ENCODE peak calls at places on chromosomes 4 and X, in five cellular contexts. W is epithelial cell of prostate, X is cardiac muscle cell, U is aorta, I is heart left ventricle. J is an unnamed sample.

GRCh38 chrX:21949689-21950088 is 9.2 kb downstream of the SMS start:
- DNase-seq in I (no peak), X (no peak), U (no peak), W (no peak), J (no peak)

GRCh38 chr4:8391972-8392371 is 48.6 kb downstream of the ACOX3 start:
- DNase-seq in X (peak; percentile 94), I (peak; percentile 74), U (no peak), W (peak; percentile 8), J (no peak)

GRCh38 chr4:74206088-74206826 is 48.3 kb downstream of the MTHFD2L start:
- DNase-seq in X (peak; percentile 71), I (no peak), W (no peak), U (no peak), J (no peak)

GRCh38 chr4:77047037-77047436 is 28.8 kb downstream of the CCNI start:
- DNase-seq in W (no peak), I (no peak), X (peak; percentile 38), U (no peak), J (no peak)

GRCh38 chr4:103947617-103948016 is 227.8 kb upstream of the TACR3 start:
- DNase-seq in W (no peak), U (no peak), X (no peak), I (no peak), J (no peak)

GRCh38 chr4:37476256-37476655 is 209.9 kb downstream of the RELL1 start:
- DNase-seq in X (no peak), I (no peak), U (no peak), W (no peak), J (no peak)

GRCh38 chr4:141254326-141254725 is 33.6 kb downstream of the ZNF330 start:
- DNase-seq in U (no peak), X (no peak), I (no peak), W (no peak), J (no peak)

GRCh38 chr4:177546745-177547144 is 104.5 kb upstream of the AGA start:
- DNase-seq in X (peak; percentile 23), U (no peak), I (no peak), W (no peak), J (no peak)

GRCh38 chr4:60729194-60729593 is 470.9 kb upstream of the ADGRL3 start:
- DNase-seq in X (no peak), I (no peak), U (no peak), W (no peak), J (no peak)

GRCh38 chr4:703336-704197 is 2.1 kb upstream of the PCGF3 start:
- DNase-seq in I (no peak), W (no peak), U (no peak), X (no peak), J (peak; percentile 50)

GRCh38 chrX:150476183-150476699 is 92.2 kb upstream of the MTM1 start:
- DNase-seq in X (peak; percentile 78), W (no peak), I (no peak), U (no peak), J (no peak)

GRCh38 chr4:23770011-23770410 is 119.8 kb downstream of the PPARGC1A start:
- DNase-seq in W (no peak), I (no peak), U (no peak), X (peak; percentile 3), J (no peak)

GRCh38 chr4:32135642-32136041 is 1415.5 kb downstream of the PCDH7 start:
- DNase-seq in U (no peak), W (peak; percentile 90), X (no peak), I (no peak), J (no peak)

GRCh38 chr4:169229571-169230028 is 41.2 kb downstream of the SH3RF1 start:
- DNase-seq in U (no peak), X (peak; percentile 93), I (no peak), W (peak; percentile 61), J (no peak)

GRCh38 chr4:163493643-163494359 is 689 bp upstream of the TMA16 start:
- DNase-seq in I (no peak), W (no peak), X (no peak), U (no peak), J (peak; percentile 52)

GRCh38 chrX:2426289-2426882 is 74.4 kb downstream of the DHRSX start:
- DNase-seq in U (no peak), I (no peak), X (no peak), W (no peak), J (no peak)

GRCh38 chrX:56783450-56783831 is 54.4 kb downstream of the NBDY start:
- DNase-seq in I (no peak), X (no peak), U (peak; percentile 94), W (no peak), J (peak; percentile 84)

GRCh38 chr4:100948911-100949310 is 398.4 kb downstream of the PPP3CA start:
- DNase-seq in U (no peak), X (no peak), W (no peak), I (no peak), J (no peak)

GRCh38 chr4:74123065-74123728 is 24.2 kb upstream of the CXCL2 start:
- DNase-seq in I (no peak), U (no peak), X (peak; percentile 90), W (no peak), J (peak; percentile 83)

GRCh38 chrX:64894454-64895038 is 81.7 kb downstream of the ZC4H2 start:
- DNase-seq in I (no peak), U (no peak), W (no peak), X (no peak), J (peak; percentile 56)

DNA sequence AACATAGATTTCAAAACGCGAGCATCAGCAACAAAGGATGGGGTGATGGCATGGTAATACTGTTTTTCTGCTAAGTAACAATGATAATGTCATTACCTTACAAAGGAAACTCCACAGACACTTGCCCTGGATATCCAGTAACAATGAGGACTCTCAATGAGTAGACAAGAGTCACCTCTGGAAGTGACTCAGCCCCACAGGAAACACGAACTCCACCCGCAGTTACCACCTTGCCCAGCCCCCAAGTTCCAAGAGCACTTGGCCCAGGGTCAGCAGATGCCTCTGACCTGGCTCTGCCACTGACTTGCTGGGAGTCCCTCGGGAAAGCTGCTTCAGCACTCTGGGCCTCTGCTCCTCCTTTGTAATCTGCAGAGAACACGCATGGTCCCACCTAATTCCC is 110.3 kb upstream of the MAP3K15 start:
- DNase-seq in I (no peak), U (no peak), X (no peak), W (no peak), J (no peak)
- H3K27ac ChIP-seq in I (no peak overlapping the region), U (no peak overlapping the region), X (no peak overlapping the region), W (peak overlapping the region; percentile 74), J (no peak overlapping the region)

DNA sequence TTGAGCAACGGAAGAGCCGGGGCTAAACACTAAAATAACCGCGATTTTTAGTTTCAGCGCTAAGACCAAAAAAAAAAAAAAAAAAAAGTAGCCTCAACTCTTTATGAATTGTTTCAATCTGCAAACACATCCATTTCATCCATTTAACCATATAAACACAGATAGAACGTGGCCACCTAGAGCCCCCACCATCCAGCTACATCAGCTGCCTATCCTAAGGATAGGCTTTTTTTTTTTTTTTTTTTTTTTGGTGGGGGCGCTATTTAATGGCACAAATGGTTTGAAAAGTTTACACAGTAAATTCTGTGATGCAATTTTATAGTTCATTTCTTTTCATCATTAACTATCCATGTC is 492 bp upstream of the HDAC8 start:
- DNase-seq in W (no peak), X (no peak), U (no peak), I (no peak), J (no peak)
- H3K27ac ChIP-seq in W (peak overlapping the region; percentile 48), X (no peak overlapping the region), U (no peak overlapping the region), I (peak overlapping the region; percentile 69), J (no peak overlapping the region)

GRCh38 chrX:103533428-103534216 is 14.3 kb upstream of the RAB40A start:
- DNase-seq in U (peak; percentile 89), I (peak; percentile 64), W (no peak), X (peak; percentile 84), J (peak; percentile 51)
- H3K27ac ChIP-seq in U (peak overlapping the region; percentile 23), I (no peak overlapping the region), W (no peak overlapping the region), X (no peak overlapping the region), J (no peak overlapping the region)

GRCh38 chr4:54149323-54149722 is 49.4 kb downstream of the GSX2 start:
- DNase-seq in I (no peak), U (no peak), W (no peak), X (no peak), J (no peak)

GRCh38 chr4:54146139-54146538 is 46.2 kb downstream of the GSX2 start:
- DNase-seq in X (no peak), U (no peak), I (no peak), W (no peak), J (no peak)
- H3K27ac ChIP-seq in X (no peak overlapping the region), U (no peak overlapping the region), I (no peak overlapping the region), W (no peak overlapping the region), J (no peak overlapping the region)

DNA sequence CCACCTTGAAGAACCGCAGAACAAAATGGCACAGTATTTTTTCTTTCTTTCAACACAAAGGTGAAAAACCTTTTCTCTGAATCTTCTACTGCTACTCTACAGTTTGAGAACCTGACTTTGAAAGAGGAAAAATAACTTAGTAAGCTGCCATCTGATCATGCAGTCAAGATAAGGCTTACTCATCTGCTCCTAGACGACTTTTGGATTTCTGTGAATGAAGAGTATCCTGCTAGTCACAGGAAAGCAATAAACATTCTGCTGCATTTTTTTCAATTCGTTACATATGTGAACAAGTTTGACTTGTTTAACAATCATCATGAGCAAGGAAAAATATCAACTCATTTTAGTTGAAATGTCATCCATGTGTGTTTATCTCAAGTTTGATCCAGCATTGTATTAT is 25.2 kb downstream of the TIGD2 start:
- DNase-seq in I (no peak), X (no peak), W (peak; percentile 81), U (no peak), J (no peak)
- H3K27ac ChIP-seq in I (no peak overlapping the region), X (no peak overlapping the region), W (peak overlapping the region; percentile 44), U (no peak overlapping the region), J (no peak overlapping the region)

GRCh38 chrX:9515464-9515863 is 50.6 kb downstream of the TBL1X start:
- DNase-seq in U (no peak), W (no peak), X (peak; percentile 40), I (no peak), J (no peak)
- H3K27ac ChIP-seq in U (no peak overlapping the region), W (no peak overlapping the region), X (peak overlapping the region; percentile 48), I (no peak overlapping the region), J (no peak overlapping the region)

DNA sequence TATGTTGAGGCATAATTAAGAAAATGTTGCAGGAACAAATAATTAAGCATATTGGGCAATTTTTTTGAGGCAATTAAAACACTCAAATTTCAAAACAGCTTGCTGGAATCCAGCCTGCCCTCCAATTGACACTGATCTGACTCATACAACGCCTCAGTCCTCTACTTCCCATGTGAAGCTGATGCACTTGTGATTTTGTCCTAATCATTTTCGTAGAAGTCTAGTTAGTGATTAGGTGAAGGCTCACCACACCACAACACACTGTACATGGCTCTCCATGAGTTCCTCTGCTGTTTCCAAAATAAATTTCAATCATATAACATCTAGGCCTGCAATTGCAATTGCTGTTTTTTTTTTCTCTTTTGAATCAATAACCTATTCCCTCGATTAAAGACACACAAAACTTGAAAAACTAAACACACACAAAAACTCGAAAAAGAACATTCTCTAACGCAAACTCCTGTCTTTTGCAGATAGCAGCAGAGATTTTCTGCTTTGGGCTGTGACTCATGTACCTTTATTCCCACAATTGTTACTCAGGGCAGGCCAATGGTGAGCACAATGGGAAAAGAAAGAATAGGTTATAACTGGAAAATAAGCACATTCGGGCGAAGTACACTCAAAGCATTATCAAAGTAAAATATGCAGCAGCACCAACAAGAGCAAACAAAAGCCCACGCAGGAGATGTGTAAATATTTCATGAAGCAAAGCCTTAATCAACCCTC is 1.7 kb downstream of the GPRIN3 start:
- DNase-seq in U (no peak), X (peak; percentile 28), W (no peak), I (no peak), J (no peak)
- H3K27ac ChIP-seq in U (no peak overlapping the region), X (no peak overlapping the region), W (no peak overlapping the region), I (peak overlapping the region; percentile 83), J (peak overlapping the region; percentile 16)

DNA sequence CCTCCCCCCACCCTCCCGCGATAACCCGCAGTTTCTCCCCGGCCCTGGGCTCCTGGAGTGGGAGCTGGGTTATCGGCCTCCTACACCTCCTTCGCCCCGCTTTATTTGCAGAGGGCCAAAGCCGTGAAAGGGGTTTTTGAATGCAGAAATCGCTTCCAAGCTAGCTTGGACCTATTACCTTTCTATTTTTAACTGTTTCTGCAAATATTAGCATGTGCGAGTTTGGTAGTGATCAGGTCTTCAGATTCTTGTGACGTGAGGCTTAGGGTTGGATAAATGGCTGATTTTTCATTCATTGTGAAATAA is 1.3 kb downstream of the USP9X start:
- DNase-seq in W (no peak), U (no peak), X (no peak), I (no peak), J (no peak)
- H3K27ac ChIP-seq in W (peak overlapping the region; percentile 95), U (peak overlapping the region; percentile 60), X (peak overlapping the region; percentile 100), I (peak overlapping the region; percentile 98), J (peak overlapping the region; percentile 99)